ENCODE peak calls at places on chromosomes 6 and 20, in eight cellular contexts. D, P, K, J, O, T, L and E are unnamed samples.

GRCh38 chr6:146311079-146311478 is 232.6 kb upstream of the RAB32 start:
- DNase-seq in D (no peak), P (no peak), K (no peak), J (no peak), O (no peak), T (no peak), L (no peak), E (no peak)

GRCh38 chr20:25669826-25670422 is 26.7 kb downstream of the ZNF337 start:
- DNase-seq in D (peak), P (no peak), K (no peak), J (no peak), O (peak), T (no peak), L (no peak), E (no peak)

GRCh38 chr20:44931911-44932310 is 22.1 kb downstream of the PABPC1L start:
- DNase-seq in D (no peak), P (no peak), K (no peak), J (no peak), O (no peak), T (no peak), L (no peak), E (no peak)

GRCh38 chr6:100257661-100258395 is 206.9 kb downstream of the SIM1 start:
- DNase-seq in D (no peak), P (no peak), K (no peak), J (no peak), O (peak), T (no peak), L (no peak), E (no peak)

GRCh38 chr6:40996591-40997247 is 42.3 kb downstream of the UNC5CL start:
- DNase-seq in D (peak), P (peak), K (no peak), J (no peak), O (peak), T (no peak), L (no peak), E (no peak)

GRCh38 chr6:155765275-155766194 is 309.9 kb upstream of the NOX3 start:
- DNase-seq in D (no peak), P (no peak), K (no peak), J (no peak), O (peak), T (no peak), L (no peak), E (no peak)

GRCh38 chr6:30490031-30490876 is 945 bp downstream of the HLA-E start:
- DNase-seq in D (peak), P (peak), K (peak), J (no peak), O (peak), T (peak), L (peak), E (peak)

GRCh38 chr6:30391240-30391639 is 46.3 kb downstream of the RPP21 start:
- DNase-seq in D (no peak), P (no peak), K (no peak), J (no peak), O (no peak), T (no peak), L (no peak), E (no peak)

GRCh38 chr6:158211273-158212055 is 43.3 kb downstream of the GTF2H5 start:
- DNase-seq in D (no peak), P (no peak), K (no peak), J (no peak), O (peak), T (no peak), L (no peak), E (no peak)

GRCh38 chr6:38141045-38141444 is 321.5 kb downstream of the ZFAND3 start:
- DNase-seq in D (no peak), P (no peak), K (no peak), J (no peak), O (no peak), T (no peak), L (no peak), E (no peak)

GRCh38 chr20:58737198-58737597 is 44.6 kb downstream of the NPEPL1 start:
- DNase-seq in D (no peak), P (no peak), K (no peak), J (no peak), O (no peak), T (no peak), L (no peak), E (no peak)

GRCh38 chr6:74607934-74608333 is 597.9 kb downstream of the COL12A1 start:
- DNase-seq in D (no peak), P (no peak), K (no peak), J (no peak), O (peak), T (no peak), L (no peak), E (no peak)

GRCh38 chr6:87705070-87705691 is 3.1 kb upstream of the AKIRIN2 start:
- DNase-seq in D (no peak), P (no peak), K (no peak), J (no peak), O (no peak), T (no peak), L (no peak), E (peak)

GRCh38 chr6:41706876-41707564 is 28.4 kb downstream of the TFEB start:
- DNase-seq in D (no peak), P (no peak), K (no peak), J (no peak), O (peak), T (no peak), L (no peak), E (no peak)

GRCh38 chr20:53875452-53875851 is 194.9 kb downstream of the BCAS1 start:
- DNase-seq in D (no peak), P (no peak), K (no peak), J (no peak), O (no peak), T (peak), L (peak), E (no peak)

GRCh38 chr20:57920971-57921370 is 211.2 kb upstream of the PMEPA1 start:
- DNase-seq in D (no peak), P (no peak), K (no peak), J (no peak), O (no peak), T (no peak), L (no peak), E (no peak)

GRCh38 chr20:21202284-21202683 is 76.4 kb downstream of the KIZ start:
- DNase-seq in D (no peak), P (no peak), K (no peak), J (no peak), O (peak), T (no peak), L (no peak), E (no peak)

GRCh38 chr6:13531956-13532355 is 42.4 kb upstream of the SIRT5 start:
- DNase-seq in D (peak), P (no peak), K (no peak), J (no peak), O (no peak), T (no peak), L (no peak), E (no peak)

GRCh38 chr6:7204726-7205125 is 97.0 kb downstream of the RREB1 start:
- DNase-seq in D (no peak), P (no peak), K (no peak), J (no peak), O (no peak), T (no peak), L (no peak), E (no peak)

GRCh38 chr20:168876-169275 is 11.6 kb downstream of the DEFB127 start:
- DNase-seq in D (no peak), P (no peak), K (no peak), J (no peak), O (no peak), T (no peak), L (no peak), E (no peak)

GRCh38 chr6:42547407-42548329 is 16.2 kb upstream of the UBR2 start:
- DNase-seq in D (peak), P (peak), K (peak), J (peak), O (peak), T (peak), L (peak), E (peak)

GRCh38 chr6:139342957-139343750 is 31.3 kb downstream of the CITED2 start:
- DNase-seq in D (no peak), P (no peak), K (no peak), J (no peak), O (no peak), T (no peak), L (no peak), E (no peak)

GRCh38 chr6:1689141-1689540 is 79.4 kb downstream of the FOXC1 start:
- DNase-seq in D (no peak), P (no peak), K (no peak), J (no peak), O (no peak), T (no peak), L (no peak), E (no peak)

GRCh38 chr6:111987295-111987694 is 66.6 kb upstream of the CCN6 start:
- DNase-seq in D (no peak), P (no peak), K (no peak), J (no peak), O (no peak), T (no peak), L (no peak), E (no peak)

GRCh38 chr6:42758756-42759430 is 13.0 kb upstream of the TBCC start:
- DNase-seq in D (no peak), P (no peak), K (no peak), J (no peak), O (no peak), T (no peak), L (no peak), E (no peak)

GRCh38 chr6:30727920-30728605 is 7.9 kb downstream of the TUBB start:
- DNase-seq in D (no peak), P (no peak), K (no peak), J (no peak), O (peak), T (no peak), L (no peak), E (no peak)

GRCh38 chr6:137191670-137192069 is 18.2 kb upstream of the IL22RA2 start:
- DNase-seq in D (no peak), P (no peak), K (no peak), J (no peak), O (peak), T (no peak), L (no peak), E (no peak)

GRCh38 chr6:39335780-39336541 is 13.5 kb upstream of the KCNK16 start:
- DNase-seq in D (no peak), P (no peak), K (no peak), J (no peak), O (peak), T (no peak), L (no peak), E (no peak)

GRCh38 chr6:159608961-159609673 is 83.9 kb downstream of the SOD2 start:
- DNase-seq in D (peak), P (no peak), K (no peak), J (no peak), O (peak), T (no peak), L (no peak), E (no peak)
- TF ChIP-seq CTCF in D (peak), P (no peak), K (no peak), J (peak), O (peak), T (no peak), L (no peak), E (peak)

GRCh38 chr6:135938588-135939215 is 87.2 kb downstream of the PDE7B start:
- DNase-seq in D (no peak), P (no peak), K (no peak), J (no peak), O (peak), T (no peak), L (no peak), E (no peak)
- TF ChIP-seq CTCF in D (peak), P (peak), K (no peak), J (peak), O (peak), T (peak), L (no peak), E (peak)

GRCh38 chr20:17024513-17025105 is 202.2 kb upstream of the PCSK2 start:
- DNase-seq in D (peak), P (no peak), K (no peak), J (no peak), O (no peak), T (no peak), L (no peak), E (no peak)

GRCh38 chr20:17023036-17023435 is 203.8 kb upstream of the PCSK2 start:
- DNase-seq in D (no peak), P (no peak), K (no peak), J (no peak), O (no peak), T (no peak), L (no peak), E (no peak)

GRCh38 chr20:17023811-17024210 is 203.0 kb upstream of the PCSK2 start:
- DNase-seq in D (peak), P (no peak), K (no peak), J (no peak), O (no peak), T (peak), L (peak), E (no peak)

GRCh38 chr20:17017232-17017631 is 209.6 kb upstream of the PCSK2 start:
- DNase-seq in D (no peak), P (no peak), K (no peak), J (no peak), O (no peak), T (no peak), L (no peak), E (no peak)

DNA sequence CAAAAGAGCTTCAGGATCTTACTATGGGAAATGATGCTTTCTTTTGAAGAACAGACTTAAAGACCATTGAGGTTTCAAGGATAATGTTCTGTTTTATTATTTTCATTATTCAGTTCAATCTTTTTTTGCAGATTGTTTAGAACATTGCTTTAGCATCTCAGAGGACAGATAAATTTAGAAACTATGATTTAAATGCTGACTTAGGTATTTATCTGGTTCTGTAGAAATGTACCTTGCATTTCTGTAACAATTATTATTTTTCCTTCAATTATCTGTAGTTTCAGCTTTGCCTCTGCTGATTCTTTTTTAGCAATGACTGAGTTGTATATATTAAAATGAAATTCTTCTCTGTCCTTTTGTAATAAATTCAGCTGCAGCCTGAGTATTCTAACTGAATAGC is 205.4 kb upstream of the PCSK2 start:
- DNase-seq in D (no peak), P (no peak), K (no peak), J (no peak), O (no peak), T (no peak), L (no peak), E (no peak)
- TF ChIP-seq CTCF in D (no peak), P (no peak), K (no peak), J (no peak), O (no peak), T (no peak), L (no peak), E (no peak)

DNA sequence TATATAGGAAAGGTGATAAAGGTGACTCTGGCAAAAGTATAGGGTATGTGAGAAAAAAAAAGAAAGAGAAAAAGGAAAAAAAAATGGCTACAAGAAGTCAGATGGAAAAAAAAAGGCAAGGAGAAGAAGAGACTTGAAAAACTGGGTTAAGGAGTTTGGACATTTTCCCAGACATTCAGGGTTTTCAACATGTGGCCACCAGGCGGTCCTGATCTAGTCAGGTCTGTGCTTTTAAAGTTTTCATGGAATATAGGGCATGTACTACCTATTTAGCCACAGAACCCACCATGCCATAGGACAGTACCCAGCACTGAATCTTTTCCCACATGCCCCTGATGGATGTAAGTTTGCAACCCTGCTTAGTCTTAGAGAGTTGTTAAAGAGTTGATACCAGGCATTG is 433.7 kb downstream of the MAFB start:
- DNase-seq in D (no peak), P (no peak), K (no peak), J (no peak), O (peak), T (no peak), L (no peak), E (no peak)
- TF ChIP-seq CTCF in D (peak), P (no peak), K (no peak), J (peak), O (peak), T (no peak), L (no peak), E (no peak)

GRCh38 chr20:10507052-10507451 is 71.9 kb downstream of the SLX4IP start:
- DNase-seq in D (no peak), P (no peak), K (no peak), J (no peak), O (no peak), T (no peak), L (no peak), E (no peak)
- TF ChIP-seq CTCF in D (no peak), P (no peak), K (no peak), J (no peak), O (no peak), T (no peak), L (no peak), E (no peak)

GRCh38 chr6:20952605-20953004 is 418.3 kb downstream of the CDKAL1 start:
- DNase-seq in D (peak), P (no peak), K (no peak), J (no peak), O (peak), T (no peak), L (no peak), E (no peak)

GRCh38 chr6:20954325-20954724 is 420.1 kb downstream of the CDKAL1 start:
- DNase-seq in D (no peak), P (no peak), K (no peak), J (no peak), O (no peak), T (no peak), L (no peak), E (no peak)

GRCh38 chr6:20948531-20948930 is 414.3 kb downstream of the CDKAL1 start:
- DNase-seq in D (no peak), P (no peak), K (no peak), J (no peak), O (no peak), T (no peak), L (no peak), E (no peak)

GRCh38 chr6:20955751-20956150 is 421.5 kb downstream of the CDKAL1 start:
- DNase-seq in D (no peak), P (no peak), K (no peak), J (no peak), O (no peak), T (no peak), L (no peak), E (no peak)

GRCh38 chr6:20953019-20953418 is 418.8 kb downstream of the CDKAL1 start:
- DNase-seq in D (no peak), P (no peak), K (no peak), J (no peak), O (no peak), T (no peak), L (no peak), E (no peak)
- TF ChIP-seq CTCF in D (peak), P (no peak), K (no peak), J (peak), O (no peak), T (no peak), L (no peak), E (no peak)

GRCh38 chr20:39623584-39624234 is 661.6 kb downstream of the DHX35 start:
- DNase-seq in D (no peak), P (no peak), K (no peak), J (no peak), O (no peak), T (no peak), L (no peak), E (no peak)

GRCh38 chr20:39631557-39631956 is 669.4 kb downstream of the DHX35 start:
- DNase-seq in D (no peak), P (no peak), K (no peak), J (no peak), O (no peak), T (no peak), L (no peak), E (no peak)

GRCh38 chr20:39624316-39624715 is 662.2 kb downstream of the DHX35 start:
- DNase-seq in D (no peak), P (no peak), K (no peak), J (no peak), O (no peak), T (no peak), L (no peak), E (no peak)

GRCh38 chr20:39630215-39630614 is 668.1 kb downstream of the DHX35 start:
- DNase-seq in D (no peak), P (no peak), K (no peak), J (no peak), O (no peak), T (no peak), L (no peak), E (no peak)

DNA sequence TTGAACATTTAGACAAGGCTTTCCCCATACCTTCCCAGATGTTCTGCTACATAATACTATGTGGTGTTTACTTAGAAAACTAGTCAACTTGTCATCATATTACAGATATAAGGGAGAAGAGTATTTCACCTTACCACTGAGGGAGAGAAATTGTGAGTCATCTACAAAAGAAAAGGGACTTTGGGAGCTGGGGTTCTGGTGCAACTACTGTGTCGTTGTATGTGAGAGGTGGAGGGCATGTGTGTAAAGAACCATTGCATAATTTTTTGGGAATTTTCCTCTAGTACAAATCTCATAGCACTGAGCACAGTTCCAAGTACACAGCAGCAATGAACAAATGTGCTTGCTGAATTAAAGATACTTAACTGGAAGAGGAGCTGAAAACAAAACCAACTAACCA is 665.6 kb downstream of the DHX35 start:
- DNase-seq in D (no peak), P (no peak), K (no peak), J (no peak), O (no peak), T (no peak), L (no peak), E (no peak)
- TF ChIP-seq CTCF in D (no peak), P (no peak), K (no peak), J (no peak), O (no peak), T (no peak), L (no peak), E (no peak)

GRCh38 chr6:55953384-55953783 is 78.0 kb upstream of the BMP5 start:
- DNase-seq in D (no peak), P (no peak), K (no peak), J (no peak), O (peak), T (no peak), L (no peak), E (no peak)
- TF ChIP-seq CTCF in D (peak), P (peak), K (no peak), J (peak), O (peak), T (no peak), L (no peak), E (no peak)